ENCODE peak calls at places on chromosome 13, in four cellular contexts. One of them, this sample, is unnamed.

GRCh38 chr13:92175330-92175729 is 776.9 kb downstream of the GPC5 start:
- DNase-seq in NCI-H1105: no peak
- DNase-seq in T-helper 2 cell: no peak
- DNase-seq in Calu3: no peak
- DNase-seq in this sample: peak; percentile 51

GRCh38 chr13:41613984-41614581 is 156.7 kb downstream of the RGCC start:
- DNase-seq in NCI-H1105: no peak
- DNase-seq in T-helper 2 cell: no peak
- DNase-seq in Calu3: no peak
- DNase-seq in this sample: no peak

GRCh38 chr13:45185286-45185685 is 15.6 kb downstream of the KCTD4 start:
- DNase-seq in NCI-H1105: no peak
- DNase-seq in T-helper 2 cell: no peak
- DNase-seq in Calu3: no peak
- DNase-seq in this sample: no peak

GRCh38 chr13:46615888-46616531 is 63.0 kb downstream of the LRCH1 start:
- DNase-seq in NCI-H1105: no peak
- DNase-seq in T-helper 2 cell: no peak
- DNase-seq in Calu3: no peak
- DNase-seq in this sample: no peak

GRCh38 chr13:95462801-95463200 is 89.7 kb upstream of the CLDN10 start:
- DNase-seq in NCI-H1105: no peak
- DNase-seq in T-helper 2 cell: no peak
- DNase-seq in Calu3: no peak
- DNase-seq in this sample: no peak

GRCh38 chr13:21342699-21343442 is 116.2 kb downstream of the ZDHHC20 start:
- DNase-seq in NCI-H1105: no peak
- DNase-seq in T-helper 2 cell: no peak
- DNase-seq in Calu3: no peak
- DNase-seq in this sample: no peak

GRCh38 chr13:99205621-99206220 is 5.1 kb downstream of the UBAC2 start:
- DNase-seq in NCI-H1105: no peak
- DNase-seq in T-helper 2 cell: no peak
- DNase-seq in Calu3: no peak
- DNase-seq in this sample: peak; percentile 59

GRCh38 chr13:33168326-33168960 is 117.1 kb downstream of the STARD13 start:
- DNase-seq in NCI-H1105: no peak
- DNase-seq in T-helper 2 cell: no peak
- DNase-seq in Calu3: no peak
- DNase-seq in this sample: no peak

GRCh38 chr13:43874512-43875092 is 4.9 kb downstream of the CCDC122 start:
- DNase-seq in NCI-H1105: no peak
- DNase-seq in T-helper 2 cell: no peak
- DNase-seq in Calu3: no peak
- DNase-seq in this sample: no peak

GRCh38 chr13:104006625-104007061 is 940.4 kb upstream of the SLC10A2 start:
- DNase-seq in NCI-H1105: no peak
- DNase-seq in T-helper 2 cell: no peak
- DNase-seq in Calu3: no peak
- DNase-seq in this sample: no peak

GRCh38 chr13:111115841-111116500 is 861 bp downstream of the ARHGEF7 start:
- DNase-seq in NCI-H1105: peak; percentile 16
- DNase-seq in T-helper 2 cell: no peak
- DNase-seq in Calu3: no peak
- DNase-seq in this sample: peak; percentile 67

GRCh38 chr13:68234278-68234677 is 1004.1 kb upstream of the PCDH9 start:
- DNase-seq in NCI-H1105: no peak
- DNase-seq in T-helper 2 cell: no peak
- DNase-seq in Calu3: no peak
- DNase-seq in this sample: no peak

GRCh38 chr13:104678161-104678560 is 1611.9 kb upstream of the SLC10A2 start:
- DNase-seq in NCI-H1105: no peak
- DNase-seq in T-helper 2 cell: no peak
- DNase-seq in Calu3: no peak
- DNase-seq in this sample: no peak

GRCh38 chr13:112588490-112589297 is 741 bp upstream of the TUBGCP3 start:
- DNase-seq in NCI-H1105: peak; percentile 74
- DNase-seq in T-helper 2 cell: no peak
- DNase-seq in Calu3: peak; percentile 2
- DNase-seq in this sample: no peak

GRCh38 chr13:30572859-30573275 is 44.9 kb upstream of the USPL1 start:
- DNase-seq in NCI-H1105: no peak
- DNase-seq in T-helper 2 cell: no peak
- DNase-seq in Calu3: no peak
- DNase-seq in this sample: no peak

GRCh38 chr13:82439159-82439904 is 1442.9 kb downstream of the SLITRK1 start:
- DNase-seq in NCI-H1105: no peak
- DNase-seq in T-helper 2 cell: no peak
- DNase-seq in Calu3: no peak
- DNase-seq in this sample: no peak

GRCh38 chr13:65461590-65461989 is 1768.5 kb downstream of the PCDH9 start:
- DNase-seq in NCI-H1105: no peak
- DNase-seq in T-helper 2 cell: no peak
- DNase-seq in Calu3: no peak
- DNase-seq in this sample: no peak

GRCh38 chr13:95627590-95627989 is 16.9 kb downstream of the DZIP1 start:
- DNase-seq in NCI-H1105: no peak
- DNase-seq in T-helper 2 cell: no peak
- DNase-seq in Calu3: no peak
- DNase-seq in this sample: no peak

GRCh38 chr13:112955271-112955937 is 13.6 kb upstream of the MCF2L start:
- DNase-seq in NCI-H1105: no peak
- DNase-seq in T-helper 2 cell: no peak
- DNase-seq in Calu3: no peak
- DNase-seq in this sample: no peak

GRCh38 chr13:85651440-85651839 is 147.8 kb downstream of the SLITRK6 start:
- DNase-seq in NCI-H1105: no peak
- DNase-seq in T-helper 2 cell: no peak
- DNase-seq in Calu3: no peak
- DNase-seq in this sample: no peak

GRCh38 chr13:78777973-78778372 is 119.0 kb upstream of the OBI1 start:
- DNase-seq in NCI-H1105: no peak
- DNase-seq in T-helper 2 cell: no peak
- DNase-seq in Calu3: no peak
- DNase-seq in this sample: no peak

GRCh38 chr13:53264751-53265150 is 236.1 kb downstream of the OLFM4 start:
- DNase-seq in NCI-H1105: no peak
- DNase-seq in T-helper 2 cell: no peak
- DNase-seq in Calu3: no peak
- DNase-seq in this sample: no peak

GRCh38 chr13:45441633-45442032 is 23.1 kb upstream of the COG3 start:
- DNase-seq in NCI-H1105: no peak
- DNase-seq in T-helper 2 cell: no peak
- DNase-seq in Calu3: no peak
- DNase-seq in this sample: no peak

GRCh38 chr13:60000986-60001385 is 162.7 kb downstream of the DIAPH3 start:
- DNase-seq in NCI-H1105: no peak
- DNase-seq in T-helper 2 cell: no peak
- DNase-seq in Calu3: no peak
- DNase-seq in this sample: no peak

GRCh38 chr13:108700421-108701170 is 71.2 kb downstream of the MYO16 start:
- DNase-seq in NCI-H1105: no peak
- DNase-seq in T-helper 2 cell: no peak
- DNase-seq in Calu3: no peak
- DNase-seq in this sample: no peak

GRCh38 chr13:95480131-95480545 is 72.4 kb upstream of the CLDN10 start:
- DNase-seq in NCI-H1105: no peak
- DNase-seq in T-helper 2 cell: no peak
- DNase-seq in Calu3: no peak
- DNase-seq in this sample: no peak

GRCh38 chr13:24671367-24672117 is 8.7 kb upstream of the ATP12A start:
- DNase-seq in NCI-H1105: no peak
- DNase-seq in T-helper 2 cell: no peak
- DNase-seq in Calu3: peak; percentile 47
- DNase-seq in this sample: peak; percentile 84

GRCh38 chr13:107289540-107289939 is 721.6 kb upstream of the ARGLU1 start:
- DNase-seq in NCI-H1105: no peak
- DNase-seq in T-helper 2 cell: no peak
- DNase-seq in Calu3: no peak
- DNase-seq in this sample: no peak

GRCh38 chr13:43783820-43784219 is 3.0 kb downstream of the ENOX1 start:
- DNase-seq in NCI-H1105: peak; percentile 47
- DNase-seq in T-helper 2 cell: no peak
- DNase-seq in Calu3: peak; percentile 3
- DNase-seq in this sample: no peak

GRCh38 chr13:32246468-32246867 is 68.7 kb downstream of the ZAR1L start:
- DNase-seq in NCI-H1105: no peak
- DNase-seq in T-helper 2 cell: no peak
- DNase-seq in Calu3: peak; percentile 60
- DNase-seq in this sample: peak; percentile 93